ENCODE peak calls at places on chromosomes 13 and 19, in six cellular contexts. X is transverse colon; D is T1000; W is effector CD4-positive, alpha-beta T cell; V is left kidney; P is T47D. A is an unnamed sample.

GRCh38 chr19:38024991-38025716 is 118.1 kb downstream of the SIPA1L3 start:
- DNase-seq in X (no peak), D (no peak), W (no peak), V (peak; percentile 33), P (no peak), A (no peak)

GRCh38 chr19:7868671-7869452 is 5.3 kb downstream of the PRR36 start:
- DNase-seq in X (peak; percentile 83), D (peak; percentile 81), W (peak; percentile 71), V (peak; percentile 92), P (no peak), A (peak; percentile 81)

GRCh38 chr13:66014757-66015156 is 1215.4 kb downstream of the PCDH9 start:
- DNase-seq in X (no peak), D (no peak), W (no peak), V (no peak), P (no peak), A (no peak)

GRCh38 chr19:5612891-5613290 is 9.7 kb downstream of the SAFB2 start:
- DNase-seq in X (no peak), D (no peak), W (no peak), V (no peak), P (no peak), A (no peak)

GRCh38 chr19:34171539-34171876 is 796 bp upstream of the LSM14A start:
- DNase-seq in X (no peak), D (no peak), W (no peak), V (no peak), P (no peak), A (peak; percentile 5)

GRCh38 chr19:45542234-45542668 is 35.0 kb downstream of the VASP start:
- DNase-seq in X (no peak), D (no peak), W (no peak), V (no peak), P (no peak), A (no peak)

GRCh38 chr19:27774337-27774736 is 1438.6 kb downstream of the UQCRFS1 start:
- DNase-seq in X (no peak), D (no peak), W (no peak), V (no peak), P (no peak), A (no peak)

GRCh38 chr19:10566658-10567410 is 1.0 kb upstream of the KRI1 start:
- DNase-seq in X (peak; percentile 41), D (no peak), W (peak; percentile 34), V (no peak), P (no peak), A (peak; percentile 74)

GRCh38 chr13:75864718-75865117 is 228.6 kb downstream of the LMO7 start:
- DNase-seq in X (no peak), D (no peak), W (no peak), V (no peak), P (no peak), A (no peak)

GRCh38 chr13:27482996-27483395 is 32.6 kb upstream of the MTIF3 start:
- DNase-seq in X (peak; percentile 43), D (no peak), W (no peak), V (no peak), P (no peak), A (no peak)

GRCh38 chr13:30257433-30258099 is 49.8 kb downstream of the KATNAL1 start:
- DNase-seq in X (no peak), D (no peak), W (no peak), V (peak; percentile 86), P (no peak), A (no peak)

GRCh38 chr13:95677564-95678386 is 836 bp downstream of the DNAJC3 start:
- DNase-seq in X (peak; percentile 63), D (no peak), W (no peak), V (peak; percentile 52), P (no peak), A (no peak)

GRCh38 chr13:84358601-84359000 is 476.3 kb upstream of the SLITRK1 start:
- DNase-seq in X (no peak), D (no peak), W (no peak), V (no peak), P (no peak), A (no peak)

GRCh38 chr19:33252418-33252962 is 26.8 kb upstream of the SLC7A10 start:
- DNase-seq in X (no peak), D (no peak), W (no peak), V (no peak), P (no peak), A (no peak)

GRCh38 chr13:114107686-114108081 is 24.7 kb downstream of the RASA3 start:
- DNase-seq in X (peak; percentile 8), D (peak; percentile 46), W (no peak), V (peak; percentile 33), P (no peak), A (no peak)

GRCh38 chr19:679418-680286 is 3.5 kb downstream of the FSTL3 start:
- DNase-seq in X (peak; percentile 64), D (peak; percentile 35), W (no peak), V (peak; percentile 82), P (peak; percentile 39), A (no peak)

GRCh38 chr19:1424182-1424955 is 13.8 kb upstream of the RPS15 start:
- DNase-seq in X (no peak), D (no peak), W (no peak), V (peak; percentile 84), P (no peak), A (no peak)

GRCh38 chr13:44072536-44072935 is 192.8 kb downstream of the LACC1 start:
- DNase-seq in X (no peak), D (no peak), W (no peak), V (no peak), P (no peak), A (no peak)

GRCh38 chr19:56291857-56292256 is 19.3 kb downstream of the EDDM13 start:
- DNase-seq in X (no peak), D (no peak), W (no peak), V (no peak), P (no peak), A (no peak)

A was measured in activated gamma-delta T cell treated with Interleukin-2 at 50 U/mL for 16 hours.